ENCODE peak calls at places on chromosomes 1 and 21, in seven cellular contexts. R, E, M, L, C, S and B are unnamed samples.

GRCh38 chr1:170536924-170537551 is 5.1 kb downstream of the GORAB start:
- DNase-seq in S (no peak), L (no peak), R (no peak), C (no peak), M (no peak), E (no peak), B (no peak)

GRCh38 chr1:208031316-208031931 is 120.5 kb upstream of the CD34 start:
- DNase-seq in S (no peak), R (no peak), L (no peak), M (no peak), C (no peak), E (no peak), B (no peak)

GRCh38 chr1:205656236-205656635 is 24.1 kb downstream of the SLC45A3 start:
- DNase-seq in R (no peak), E (no peak), C (no peak), M (no peak), S (no peak), L (no peak), B (no peak)

GRCh38 chr21:35730325-35730724 is 330.0 kb downstream of the SETD4 start:
- DNase-seq in M (no peak), S (no peak), C (no peak), L (no peak), R (no peak), E (no peak), B (no peak)

GRCh38 chr1:101509370-101509769 is 272.6 kb downstream of the S1PR1 start:
- DNase-seq in S (no peak), L (no peak), E (no peak), R (no peak), C (no peak), M (no peak), B (peak)

GRCh38 chr1:96464991-96465875 is 256.4 kb upstream of the PTBP2 start:
- DNase-seq in E (no peak), S (no peak), C (no peak), R (no peak), L (no peak), M (no peak), B (no peak)

GRCh38 chr1:187577625-187578024 is 748.9 kb downstream of the PLA2G4A start:
- DNase-seq in S (no peak), C (no peak), R (no peak), E (no peak), M (no peak), L (no peak), B (no peak)

GRCh38 chr1:153428073-153428638 is 11.8 kb downstream of the S100A7A start:
- DNase-seq in L (no peak), R (no peak), C (no peak), M (no peak), E (no peak), S (no peak), B (no peak)

GRCh38 chr1:191641420-191642215 is 516.6 kb upstream of the RGS18 start:
- DNase-seq in S (no peak), R (no peak), L (no peak), E (no peak), M (no peak), C (no peak), B (peak)

GRCh38 chr21:44886113-44887075 is 12.9 kb upstream of the PTTG1IP start:
- DNase-seq in L (no peak), M (no peak), R (no peak), E (no peak), S (no peak), C (no peak), B (no peak)

GRCh38 chr1:174769961-174770549 is 229.7 kb upstream of the CACYBP start:
- DNase-seq in R (peak), E (peak), C (no peak), S (no peak), M (peak), L (no peak), B (no peak)

GRCh38 chr1:6127587-6128163 is 52.4 kb downstream of the CHD5 start:
- DNase-seq in E (peak), R (peak), C (peak), M (peak), S (peak), L (no peak), B (peak)